ENCODE peak calls at places on chromosome 18, in seven cellular contexts. One of them, this sample, is unnamed.

GRCh38 chr18:62486290-62486964 is 36.4 kb upstream of the ZCCHC2 start:
- DNase-seq in spleen: no peak
- DNase-seq in heart left ventricle: no peak
- DNase-seq in breast epithelium: peak
- DNase-seq in right lobe of liver: no peak
- DNase-seq in adrenal gland: no peak
- DNase-seq in upper lobe of left lung: peak
- DNase-seq in this sample: peak

GRCh38 chr18:74834424-74835309 is 237.0 kb downstream of the ZNF407 start:
- DNase-seq in spleen: no peak
- DNase-seq in heart left ventricle: no peak
- DNase-seq in breast epithelium: no peak
- DNase-seq in right lobe of liver: no peak
- DNase-seq in adrenal gland: no peak
- DNase-seq in upper lobe of left lung: no peak
- DNase-seq in this sample: no peak

GRCh38 chr18:45976581-45977373 is 9.6 kb upstream of the EPG5 start:
- DNase-seq in spleen: no peak
- DNase-seq in heart left ventricle: no peak
- DNase-seq in breast epithelium: no peak
- DNase-seq in right lobe of liver: no peak
- DNase-seq in adrenal gland: no peak
- DNase-seq in upper lobe of left lung: no peak
- DNase-seq in this sample: peak

GRCh38 chr18:40534748-40535147 is 1420.3 kb upstream of the PIK3C3 start:
- DNase-seq in spleen: no peak
- DNase-seq in heart left ventricle: no peak
- DNase-seq in breast epithelium: no peak
- DNase-seq in right lobe of liver: no peak
- DNase-seq in adrenal gland: no peak
- DNase-seq in upper lobe of left lung: no peak
- DNase-seq in this sample: no peak

GRCh38 chr18:54762386-54762785 is 65.9 kb upstream of the RAB27B start:
- DNase-seq in spleen: no peak
- DNase-seq in heart left ventricle: no peak
- DNase-seq in breast epithelium: no peak
- DNase-seq in right lobe of liver: no peak
- DNase-seq in adrenal gland: no peak
- DNase-seq in upper lobe of left lung: no peak
- DNase-seq in this sample: no peak

GRCh38 chr18:59265246-59266018 is 7.8 kb downstream of the RAX start:
- DNase-seq in spleen: no peak
- DNase-seq in heart left ventricle: no peak
- DNase-seq in breast epithelium: no peak
- DNase-seq in right lobe of liver: no peak
- DNase-seq in adrenal gland: no peak
- DNase-seq in upper lobe of left lung: no peak
- DNase-seq in this sample: peak

GRCh38 chr18:27062802-27063201 is 122.3 kb downstream of the CHST9 start:
- DNase-seq in spleen: no peak
- DNase-seq in heart left ventricle: no peak
- DNase-seq in breast epithelium: no peak
- DNase-seq in right lobe of liver: no peak
- DNase-seq in adrenal gland: no peak
- DNase-seq in upper lobe of left lung: no peak
- DNase-seq in this sample: no peak

GRCh38 chr18:57836557-57836956 is 33.4 kb upstream of the ATP8B1 start:
- DNase-seq in spleen: no peak
- DNase-seq in heart left ventricle: no peak
- DNase-seq in breast epithelium: no peak
- DNase-seq in right lobe of liver: no peak
- DNase-seq in adrenal gland: no peak
- DNase-seq in upper lobe of left lung: no peak
- DNase-seq in this sample: no peak

GRCh38 chr18:51425889-51426288 is 228.4 kb upstream of the MEX3C start:
- DNase-seq in spleen: no peak
- DNase-seq in heart left ventricle: no peak
- DNase-seq in breast epithelium: no peak
- DNase-seq in right lobe of liver: no peak
- DNase-seq in adrenal gland: no peak
- DNase-seq in upper lobe of left lung: no peak
- DNase-seq in this sample: no peak

GRCh38 chr18:56189615-56190014 is 448.8 kb downstream of the TXNL1 start:
- DNase-seq in spleen: no peak
- DNase-seq in heart left ventricle: no peak
- DNase-seq in breast epithelium: no peak
- DNase-seq in right lobe of liver: no peak
- DNase-seq in adrenal gland: no peak
- DNase-seq in upper lobe of left lung: no peak
- DNase-seq in this sample: no peak

GRCh38 chr18:66819235-66819634 is 215.3 kb upstream of the CDH19 start:
- DNase-seq in spleen: no peak
- DNase-seq in heart left ventricle: no peak
- DNase-seq in breast epithelium: no peak
- DNase-seq in right lobe of liver: no peak
- DNase-seq in adrenal gland: no peak
- DNase-seq in upper lobe of left lung: no peak
- DNase-seq in this sample: no peak

GRCh38 chr18:54938506-54938905 is 20.8 kb downstream of the CCDC68 start:
- DNase-seq in spleen: no peak
- DNase-seq in heart left ventricle: no peak
- DNase-seq in breast epithelium: no peak
- DNase-seq in right lobe of liver: no peak
- DNase-seq in adrenal gland: no peak
- DNase-seq in upper lobe of left lung: no peak
- DNase-seq in this sample: no peak

GRCh38 chr18:56992777-56993176 is 154.1 kb upstream of the BOD1L2 start:
- DNase-seq in spleen: no peak
- DNase-seq in heart left ventricle: no peak
- DNase-seq in breast epithelium: no peak
- DNase-seq in right lobe of liver: no peak
- DNase-seq in adrenal gland: no peak
- DNase-seq in upper lobe of left lung: no peak
- DNase-seq in this sample: no peak

GRCh38 chr18:62596145-62597005 is 73.5 kb downstream of the ZCCHC2 start:
- DNase-seq in spleen: no peak
- DNase-seq in heart left ventricle: no peak
- DNase-seq in breast epithelium: no peak
- DNase-seq in right lobe of liver: no peak
- DNase-seq in adrenal gland: no peak
- DNase-seq in upper lobe of left lung: no peak
- DNase-seq in this sample: no peak

GRCh38 chr18:36375118-36375517 is 77.6 kb downstream of the FHOD3 start:
- DNase-seq in spleen: no peak
- DNase-seq in heart left ventricle: no peak
- DNase-seq in breast epithelium: no peak
- DNase-seq in right lobe of liver: no peak
- DNase-seq in adrenal gland: no peak
- DNase-seq in upper lobe of left lung: no peak
- DNase-seq in this sample: no peak

GRCh38 chr18:74869904-74870863 is 272.5 kb downstream of the ZNF407 start:
- DNase-seq in spleen: no peak
- DNase-seq in heart left ventricle: no peak
- DNase-seq in breast epithelium: no peak
- DNase-seq in right lobe of liver: no peak
- DNase-seq in adrenal gland: no peak
- DNase-seq in upper lobe of left lung: no peak
- DNase-seq in this sample: no peak

DNA sequence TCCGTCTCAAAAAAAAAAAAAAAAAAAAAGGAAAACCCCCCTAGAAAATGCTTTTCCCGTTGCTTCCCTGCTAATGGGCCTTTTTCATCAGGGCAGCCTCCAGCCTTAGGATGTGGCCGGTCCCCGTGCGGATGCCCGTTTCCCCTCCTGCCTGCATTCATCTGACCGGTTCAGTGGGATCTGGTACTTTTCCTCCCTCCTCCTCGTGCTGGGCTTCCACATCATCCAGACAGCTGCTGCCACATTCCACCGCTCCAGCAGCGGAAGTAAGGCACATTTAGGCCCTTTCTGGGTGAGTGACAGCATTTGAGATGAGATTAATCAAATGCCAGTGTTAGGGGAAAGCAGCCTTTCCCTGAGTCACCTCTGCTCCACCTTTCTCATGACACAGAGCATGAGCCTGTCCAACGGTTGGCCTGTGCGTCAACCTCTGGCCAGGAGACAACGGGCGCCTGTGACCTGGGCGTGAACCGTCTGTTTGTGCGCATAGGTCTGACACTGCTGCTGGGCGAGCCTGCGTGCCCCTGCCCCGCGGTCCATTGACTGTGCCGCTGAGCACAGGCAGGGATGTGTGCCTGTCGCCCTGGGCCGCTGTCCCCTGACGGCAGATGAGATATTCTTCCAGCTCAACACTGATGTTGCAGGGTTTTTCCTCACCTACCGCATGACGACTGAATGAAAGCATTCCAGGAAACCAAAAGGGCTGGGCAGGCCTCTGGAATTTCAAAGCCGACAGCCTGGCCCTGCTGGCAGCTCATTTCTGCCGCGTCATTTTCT is 174.0 kb downstream of the TGIF1 start:
- DNase-seq in spleen: no peak
- DNase-seq in heart left ventricle: peak
- DNase-seq in breast epithelium: peak
- DNase-seq in right lobe of liver: peak
- DNase-seq in adrenal gland: peak
- DNase-seq in upper lobe of left lung: peak
- DNase-seq in this sample: peak
- TF ChIP-seq POLR2A in spleen: no peak
- TF ChIP-seq POLR2A in heart left ventricle: peak
- TF ChIP-seq POLR2A in breast epithelium: no peak
- TF ChIP-seq POLR2A in right lobe of liver: peak
- TF ChIP-seq POLR2A in adrenal gland: peak
- TF ChIP-seq POLR2A in upper lobe of left lung: peak
- TF ChIP-seq POLR2A in this sample: peak

DNA sequence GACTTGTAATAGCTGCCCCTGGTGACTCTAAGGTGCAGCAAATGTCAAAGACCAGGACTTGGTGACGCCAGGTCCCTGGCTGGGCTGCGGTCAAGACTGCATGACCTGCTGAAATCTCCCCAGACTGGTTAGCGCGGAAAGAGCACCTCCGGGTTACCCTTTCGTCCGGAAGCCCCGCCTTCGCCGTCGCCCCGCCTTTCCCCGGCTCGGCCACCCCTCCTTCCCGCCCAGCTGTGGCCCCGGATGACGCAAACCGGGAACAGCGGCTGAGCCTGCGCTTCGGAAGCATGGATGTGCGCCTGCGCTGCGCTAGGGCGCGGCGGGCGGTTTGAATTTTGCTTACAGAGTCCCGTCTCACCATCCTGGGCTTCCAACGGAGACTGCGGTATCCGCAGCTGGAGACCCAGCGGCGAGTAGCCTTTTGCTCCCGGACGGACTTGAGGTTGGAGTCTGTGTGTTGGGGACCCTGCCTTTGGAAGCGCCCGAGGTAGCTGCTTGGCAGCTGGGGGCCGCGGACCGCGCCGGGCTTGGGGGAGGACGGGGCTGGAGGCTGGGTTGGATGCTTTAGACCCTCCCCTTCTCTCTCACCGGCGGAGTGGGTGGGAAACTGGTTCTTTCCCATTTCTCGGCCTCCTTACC is at the start of gene SKA1:
- DNase-seq in spleen: peak
- DNase-seq in heart left ventricle: peak
- DNase-seq in breast epithelium: peak
- DNase-seq in right lobe of liver: peak
- DNase-seq in adrenal gland: peak
- DNase-seq in upper lobe of left lung: peak
- DNase-seq in this sample: peak
- TF ChIP-seq POLR2A in spleen: peak
- TF ChIP-seq POLR2A in heart left ventricle: peak
- TF ChIP-seq POLR2A in breast epithelium: no peak
- TF ChIP-seq POLR2A in right lobe of liver: peak
- TF ChIP-seq POLR2A in adrenal gland: no peak
- TF ChIP-seq POLR2A in upper lobe of left lung: peak
- TF ChIP-seq POLR2A in this sample: peak

GRCh38 chr18:77101410-77102245 is 31.0 kb downstream of the MBP start:
- DNase-seq in spleen: peak
- DNase-seq in heart left ventricle: peak
- DNase-seq in breast epithelium: peak
- DNase-seq in right lobe of liver: no peak
- DNase-seq in adrenal gland: peak
- DNase-seq in upper lobe of left lung: peak
- DNase-seq in this sample: peak
- TF ChIP-seq POLR2A in spleen: no peak
- TF ChIP-seq POLR2A in heart left ventricle: no peak
- TF ChIP-seq POLR2A in breast epithelium: no peak
- TF ChIP-seq POLR2A in right lobe of liver: peak
- TF ChIP-seq POLR2A in adrenal gland: no peak
- TF ChIP-seq POLR2A in upper lobe of left lung: peak
- TF ChIP-seq POLR2A in this sample: no peak

GRCh38 chr18:79067611-79068010 is 1.6 kb upstream of the ATP9B start:
- DNase-seq in spleen: no peak
- DNase-seq in heart left ventricle: no peak
- DNase-seq in breast epithelium: no peak
- DNase-seq in right lobe of liver: no peak
- DNase-seq in adrenal gland: no peak
- DNase-seq in upper lobe of left lung: no peak
- DNase-seq in this sample: no peak

GRCh38 chr18:79069792-79070151 is 578 bp downstream of the ATP9B start:
- DNase-seq in spleen: no peak
- DNase-seq in heart left ventricle: no peak
- DNase-seq in breast epithelium: no peak
- DNase-seq in right lobe of liver: no peak
- DNase-seq in adrenal gland: no peak
- DNase-seq in upper lobe of left lung: no peak
- DNase-seq in this sample: peak

GRCh38 chr18:79070486-79070885 is 1.3 kb downstream of the ATP9B start:
- DNase-seq in spleen: no peak
- DNase-seq in heart left ventricle: no peak
- DNase-seq in breast epithelium: no peak
- DNase-seq in right lobe of liver: no peak
- DNase-seq in adrenal gland: no peak
- DNase-seq in upper lobe of left lung: no peak
- DNase-seq in this sample: peak

GRCh38 chr18:79068299-79068945 is 772 bp upstream of the ATP9B start:
- DNase-seq in spleen: peak
- DNase-seq in heart left ventricle: no peak
- DNase-seq in breast epithelium: no peak
- DNase-seq in right lobe of liver: no peak
- DNase-seq in adrenal gland: peak
- DNase-seq in upper lobe of left lung: no peak
- DNase-seq in this sample: no peak

DNA sequence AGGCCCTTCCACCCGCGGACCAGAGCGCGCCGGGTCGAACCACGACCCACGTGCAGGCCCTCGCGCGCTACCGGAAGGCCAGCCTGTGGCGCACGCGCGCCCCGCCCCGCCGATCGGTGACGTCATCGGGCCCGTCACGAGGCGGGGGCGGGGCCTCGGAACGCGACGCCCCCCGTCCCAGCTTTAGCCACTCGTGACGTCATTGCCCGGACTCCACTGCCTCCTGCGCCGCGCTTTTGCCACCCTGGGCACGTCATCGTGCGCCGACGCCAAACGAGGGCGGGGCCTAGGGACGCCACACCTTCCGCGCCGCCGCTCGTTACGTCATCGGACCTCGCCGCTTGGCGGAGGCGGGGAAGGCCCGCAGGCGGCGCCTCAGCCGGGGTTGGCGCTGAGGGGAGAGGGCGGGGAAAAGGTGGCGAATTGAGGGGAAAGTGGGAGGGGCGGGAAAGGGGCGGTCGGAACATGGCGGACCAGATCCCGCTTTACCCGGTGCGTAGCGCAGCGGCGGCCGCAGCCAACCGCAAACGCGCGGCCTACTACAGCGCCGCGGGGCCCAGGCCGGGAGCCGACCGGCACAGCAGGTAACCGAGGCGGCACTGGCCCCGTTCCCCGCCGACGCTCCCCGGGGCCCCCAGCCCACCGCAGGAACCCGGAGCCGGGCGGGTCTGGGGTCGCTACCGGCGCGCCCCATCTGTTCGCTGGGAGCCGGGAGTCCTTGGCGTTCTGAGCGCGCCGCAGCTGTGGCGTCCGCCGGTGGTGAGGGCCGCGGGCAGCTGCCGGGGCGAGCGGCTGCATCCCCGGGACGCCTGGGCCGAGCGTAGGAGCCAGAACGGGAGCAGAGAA is at the start of gene ATP9B:
- DNase-seq in spleen: peak
- DNase-seq in heart left ventricle: peak
- DNase-seq in breast epithelium: peak
- DNase-seq in right lobe of liver: peak
- DNase-seq in adrenal gland: peak
- DNase-seq in upper lobe of left lung: peak
- DNase-seq in this sample: peak
- TF ChIP-seq POLR2A in spleen: peak
- TF ChIP-seq POLR2A in heart left ventricle: peak
- TF ChIP-seq POLR2A in breast epithelium: no peak
- TF ChIP-seq POLR2A in right lobe of liver: peak
- TF ChIP-seq POLR2A in adrenal gland: peak
- TF ChIP-seq POLR2A in upper lobe of left lung: peak
- TF ChIP-seq POLR2A in this sample: peak